ENCODE peak calls at places on chromosomes 7 and 10, in six cellular contexts. E is HepG2, A is HCT116, X is K562, G is GM12878, S is SK-N-SH. P is an unnamed sample.

GRCh38 chr7:20217193-20217948 is at the start of gene MACC1:
- DNase-seq in E (no peak), A (peak), X (peak), G (peak), S (no peak), P (no peak)

GRCh38 chr7:105354383-105354782 is 34.3 kb downstream of the SRPK2 start:
- DNase-seq in E (no peak), A (no peak), X (no peak), G (no peak), S (no peak), P (no peak)

GRCh38 chr10:3873728-3874461 is 88.9 kb upstream of the KLF6 start:
- DNase-seq in E (peak), A (peak), X (peak), G (peak), S (peak), P (no peak)

GRCh38 chr7:131556055-131556911 is at the start of gene PODXL:
- DNase-seq in E (no peak), A (no peak), X (peak), G (no peak), S (peak), P (no peak)

GRCh38 chr10:111999205-111999914 is 184.2 kb downstream of the GPAM start:
- DNase-seq in E (no peak), A (no peak), X (no peak), G (no peak), S (no peak), P (no peak)

GRCh38 chr7:89731751-89732150 is 422.5 kb upstream of the STEAP1 start:
- DNase-seq in E (no peak), A (no peak), X (no peak), G (no peak), S (no peak), P (no peak)

GRCh38 chr10:119441151-119441821 is 101.2 kb downstream of the RGS10 start:
- DNase-seq in E (no peak), A (no peak), X (no peak), G (no peak), S (no peak), P (no peak)

GRCh38 chr10:52068485-52068884 is 245.6 kb upstream of the DKK1 start:
- DNase-seq in E (no peak), A (no peak), X (no peak), G (no peak), S (no peak), P (no peak)

GRCh38 chr7:128829391-128830166 is 627 bp upstream of the FLNC start:
- DNase-seq in E (no peak), A (no peak), X (peak), G (no peak), S (peak), P (peak)

GRCh38 chr7:92884218-92884617 is 47.8 kb upstream of the CDK6 start:
- DNase-seq in E (no peak), A (no peak), X (no peak), G (no peak), S (no peak), P (no peak)

GRCh38 chr10:74406006-74406405 is 255.0 kb downstream of the ADK start:
- DNase-seq in E (no peak), A (no peak), X (no peak), G (no peak), S (no peak), P (no peak)

GRCh38 chr7:18792866-18793595 is 297.5 kb downstream of the HDAC9 start:
- DNase-seq in E (no peak), A (no peak), X (no peak), G (no peak), S (no peak), P (no peak)

GRCh38 chr7:1537631-1538412 is 7.3 kb downstream of the MAFK start:
- DNase-seq in E (no peak), A (no peak), X (peak), G (no peak), S (peak), P (no peak)

GRCh38 chr7:43784030-43785001 is 25.8 kb downstream of the BLVRA start:
- DNase-seq in E (no peak), A (no peak), X (no peak), G (peak), S (no peak), P (no peak)

GRCh38 chr10:58993480-58994221 is 182.8 kb upstream of the PHYHIPL start:
- DNase-seq in E (no peak), A (no peak), X (no peak), G (peak), S (no peak), P (no peak)

GRCh38 chr10:100043796-100044195 is 34.0 kb upstream of the DNMBP start:
- DNase-seq in E (no peak), A (no peak), X (no peak), G (no peak), S (no peak), P (no peak)

GRCh38 chr10:89296227-89296648 is 5.6 kb upstream of the IFIT2 start:
- DNase-seq in E (no peak), A (no peak), X (no peak), G (no peak), S (no peak), P (no peak)

GRCh38 chr10:92076722-92077121 is 153.2 kb downstream of the BTAF1 start:
- DNase-seq in E (no peak), A (no peak), X (no peak), G (no peak), S (no peak), P (no peak)

GRCh38 chr7:80277434-80278427 is 143.1 kb downstream of the GNAI1 start:
- DNase-seq in E (no peak), A (peak), X (no peak), G (no peak), S (no peak), P (no peak)

GRCh38 chr7:46143949-46144917 is 223.2 kb upstream of the IGFBP3 start:
- DNase-seq in E (no peak), A (no peak), X (no peak), G (no peak), S (no peak), P (no peak)

GRCh38 chr7:145293120-145293792 is 457.4 kb upstream of the TPK1 start:
- DNase-seq in E (no peak), A (no peak), X (no peak), G (no peak), S (no peak), P (no peak)

GRCh38 chr7:13508586-13508985 is 480.9 kb downstream of the ETV1 start:
- DNase-seq in E (no peak), A (no peak), X (no peak), G (no peak), S (no peak), P (no peak)

GRCh38 chr10:113704637-113705343 is 25.1 kb downstream of the CASP7 start:
- DNase-seq in E (peak), A (peak), X (peak), G (no peak), S (peak), P (peak)

GRCh38 chr7:127751723-127752448 is 99.9 kb downstream of the SND1 start:
- DNase-seq in E (no peak), A (no peak), X (no peak), G (no peak), S (no peak), P (no peak)

GRCh38 chr10:32271617-32272016 is 75.3 kb downstream of the EPC1 start:
- DNase-seq in E (no peak), A (no peak), X (no peak), G (no peak), S (no peak), P (no peak)

GRCh38 chr7:108266489-108266888 is 136.3 kb upstream of the LAMB4 start:
- DNase-seq in E (no peak), A (no peak), X (no peak), G (no peak), S (no peak), P (no peak)

GRCh38 chr10:59781511-59781910 is 28.3 kb upstream of the MRLN start:
- DNase-seq in E (no peak), A (no peak), X (no peak), G (no peak), S (no peak), P (no peak)

GRCh38 chr10:108791794-108792474 is 1131.4 kb downstream of the XPNPEP1 start:
- DNase-seq in E (no peak), A (no peak), X (no peak), G (no peak), S (no peak), P (no peak)

GRCh38 chr7:28055161-28055544 is 125.4 kb downstream of the JAZF1 start:
- DNase-seq in E (no peak), A (no peak), X (no peak), G (no peak), S (no peak), P (no peak)

GRCh38 chr7:101173752-101174244 is 6.3 kb downstream of the NAT16 start:
- DNase-seq in E (no peak), A (peak), X (peak), G (no peak), S (peak), P (no peak)

GRCh38 chr10:79260803-79261740 is 86.2 kb upstream of the PPIF start:
- DNase-seq in E (peak), A (no peak), X (no peak), G (no peak), S (peak), P (no peak)

GRCh38 chr7:142516038-142516501 is 233.2 kb upstream of the PRSS1 start:
- DNase-seq in E (peak), A (peak), X (peak), G (peak), S (peak), P (no peak)

GRCh38 chr7:18976715-18977466 is 140.5 kb downstream of the TWIST1 start:
- DNase-seq in E (no peak), A (no peak), X (no peak), G (no peak), S (no peak), P (no peak)

GRCh38 chr7:1354661-1355567 is 104.4 kb downstream of the MICALL2 start:
- DNase-seq in E (no peak), A (no peak), X (no peak), G (no peak), S (peak), P (no peak)

GRCh38 chr7:52747817-52748216 is 287.6 kb upstream of the POM121L12 start:
- DNase-seq in E (no peak), A (no peak), X (no peak), G (no peak), S (no peak), P (no peak)

GRCh38 chr7:142718314-142718713 is 31.0 kb upstream of the PRSS1 start:
- DNase-seq in E (no peak), A (no peak), X (no peak), G (no peak), S (no peak), P (no peak)

GRCh38 chr10:3067859-3068179 is 471 bp downstream of the PFKP start:
- DNase-seq in E (no peak), A (no peak), X (no peak), G (no peak), S (no peak), P (no peak)

GRCh38 chr10:61391281-61391680 is 61.9 kb downstream of the TMEM26 start:
- DNase-seq in E (no peak), A (no peak), X (no peak), G (no peak), S (no peak), P (no peak)

DNA sequence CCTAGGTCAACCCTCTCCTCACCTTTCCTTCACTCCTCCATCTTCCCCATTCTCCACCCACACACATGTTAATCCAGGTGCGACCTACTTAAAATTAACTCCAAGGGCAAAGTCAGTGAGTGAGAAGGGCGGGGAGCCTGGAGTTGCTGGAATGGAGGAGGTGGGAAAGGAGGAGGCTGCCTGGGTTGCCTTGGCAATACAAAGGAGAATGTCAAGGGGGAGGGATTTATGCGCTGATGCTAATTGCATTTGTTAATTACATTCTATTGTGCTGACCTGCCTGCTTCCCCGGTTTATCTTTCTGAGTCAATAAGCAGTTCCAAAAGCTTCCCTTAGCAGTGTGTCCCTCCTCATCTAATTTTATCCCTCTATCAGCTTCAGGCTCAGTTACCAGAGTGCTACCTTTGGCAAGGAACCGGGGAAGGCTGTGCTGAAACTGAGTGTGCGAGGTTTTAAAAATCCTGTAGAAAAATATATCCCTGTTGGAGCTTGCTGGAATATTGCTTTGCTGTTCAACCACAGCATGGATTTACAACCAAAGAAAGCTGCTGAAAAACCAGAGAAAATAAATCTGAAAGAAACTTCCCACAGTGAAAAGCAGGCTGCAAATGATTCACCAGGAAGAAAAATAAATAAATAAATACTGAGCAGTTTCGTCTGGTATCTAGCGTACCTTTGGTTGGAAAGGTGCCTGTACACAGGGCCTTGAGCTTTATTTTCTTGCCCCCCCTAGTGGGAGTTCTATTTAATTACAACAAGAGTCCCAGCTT is 113.2 kb upstream of the DGKB start:
- DNase-seq in E (peak), A (peak), X (peak), G (peak), S (peak), P (peak)
- TF ChIP-seq REST in E (no peak), A (no peak), X (no peak), G (no peak), S (no peak), P (no peak)

GRCh38 chr10:126153686-126154628 is 234.3 kb downstream of the ADAM12 start:
- DNase-seq in E (no peak), A (no peak), X (no peak), G (no peak), S (no peak), P (no peak)
- TF ChIP-seq SIN3A in E (no peak), A (no peak), X (no peak), G (no peak), S (no peak), P (no peak)

GRCh38 chr7:114109299-114109698 is 190.5 kb upstream of the PPP1R3A start:
- DNase-seq in E (no peak), A (no peak), X (no peak), G (no peak), S (no peak), P (no peak)

GRCh38 chr7:114112806-114113205 is 194.0 kb upstream of the PPP1R3A start:
- DNase-seq in E (no peak), A (no peak), X (no peak), G (no peak), S (no peak), P (no peak)

GRCh38 chr7:114102996-114103395 is 184.2 kb upstream of the PPP1R3A start:
- DNase-seq in E (no peak), A (no peak), X (no peak), G (no peak), S (no peak), P (no peak)

GRCh38 chr7:114104035-114104434 is 185.2 kb upstream of the PPP1R3A start:
- DNase-seq in E (no peak), A (no peak), X (no peak), G (no peak), S (no peak), P (no peak)

GRCh38 chr7:114107522-114107921 is 188.7 kb upstream of the PPP1R3A start:
- DNase-seq in E (no peak), A (no peak), X (no peak), G (no peak), S (no peak), P (no peak)
- TF ChIP-seq REST in E (no peak), A (no peak), X (no peak), G (no peak), S (no peak), P (no peak)

GRCh38 chr10:33455029-33455428 is 120.6 kb upstream of the NRP1 start:
- DNase-seq in E (peak), A (no peak), X (no peak), G (no peak), S (no peak), P (no peak)

GRCh38 chr10:33453081-33453850 is 118.8 kb upstream of the NRP1 start:
- DNase-seq in E (no peak), A (no peak), X (no peak), G (no peak), S (no peak), P (no peak)
- TF ChIP-seq SIN3A in E (no peak), A (no peak), X (no peak), G (no peak), S (no peak), P (no peak)

GRCh38 chr7:74454059-74454947 is 597 bp downstream of the GTF2IRD1 start:
- DNase-seq in E (no peak), A (no peak), X (peak), G (no peak), S (peak), P (no peak)
- TF ChIP-seq REST in E (no peak), A (no peak), X (no peak), G (no peak), S (no peak), P (no peak)